ENCODE peak calls at places on chromosomes 16 and 17, in five cellular contexts. One of them, this sample, is unnamed.

GRCh38 chr16:2897110-2897509 is 14.1 kb downstream of the FLYWCH2 start:
- DNase-seq in thoracic aorta: no peak
- DNase-seq in IMR-90: peak
- DNase-seq in CD8-positive, alpha-beta T cell: no peak
- DNase-seq in tibial artery: no peak
- DNase-seq in this sample: peak

GRCh38 chr17:34797724-34798123 is 163.5 kb downstream of the CCT6B start:
- DNase-seq in CD8-positive, alpha-beta T cell: no peak
- DNase-seq in tibial artery: no peak
- DNase-seq in thoracic aorta: no peak
- DNase-seq in IMR-90: peak
- DNase-seq in this sample: no peak

GRCh38 chr16:85497622-85498314 is 115.4 kb upstream of the GSE1 start:
- DNase-seq in tibial artery: no peak
- DNase-seq in CD8-positive, alpha-beta T cell: no peak
- DNase-seq in thoracic aorta: no peak
- DNase-seq in IMR-90: no peak
- DNase-seq in this sample: no peak

GRCh38 chr16:66851166-66851964 is 7.2 kb downstream of the CA7 start:
- DNase-seq in IMR-90: no peak
- DNase-seq in tibial artery: no peak
- DNase-seq in thoracic aorta: no peak
- DNase-seq in CD8-positive, alpha-beta T cell: no peak
- DNase-seq in this sample: no peak

GRCh38 chr17:36703860-36704266 is 102.5 kb downstream of the MRM1 start:
- DNase-seq in tibial artery: no peak
- DNase-seq in IMR-90: peak
- DNase-seq in thoracic aorta: no peak
- DNase-seq in CD8-positive, alpha-beta T cell: no peak
- DNase-seq in this sample: no peak

GRCh38 chr17:39054111-39054645 is 87.0 kb upstream of the FBXO47 start:
- DNase-seq in IMR-90: peak
- DNase-seq in tibial artery: no peak
- DNase-seq in CD8-positive, alpha-beta T cell: no peak
- DNase-seq in thoracic aorta: no peak
- DNase-seq in this sample: no peak

GRCh38 chr17:69523252-69523861 is 108.9 kb downstream of the MAP2K6 start:
- DNase-seq in thoracic aorta: no peak
- DNase-seq in tibial artery: peak
- DNase-seq in IMR-90: peak
- DNase-seq in CD8-positive, alpha-beta T cell: no peak
- DNase-seq in this sample: no peak

GRCh38 chr17:39352986-39353385 is 48.4 kb downstream of the FBXL20 start:
- DNase-seq in CD8-positive, alpha-beta T cell: no peak
- DNase-seq in thoracic aorta: no peak
- DNase-seq in tibial artery: no peak
- DNase-seq in IMR-90: no peak
- DNase-seq in this sample: no peak

GRCh38 chr17:42071810-42072209 is 21.4 kb upstream of the C17orf113 start:
- DNase-seq in tibial artery: no peak
- DNase-seq in IMR-90: no peak
- DNase-seq in thoracic aorta: no peak
- DNase-seq in CD8-positive, alpha-beta T cell: no peak
- DNase-seq in this sample: no peak
- H3K4me3 ChIP-seq in tibial artery: no peak
- H3K4me3 ChIP-seq in IMR-90: no peak
- H3K4me3 ChIP-seq in thoracic aorta: no peak
- H3K4me3 ChIP-seq in CD8-positive, alpha-beta T cell: peak
- H3K4me3 ChIP-seq in this sample: peak

GRCh38 chr16:11688520-11688886 is 20.2 kb downstream of the SNN start:
- DNase-seq in thoracic aorta: no peak
- DNase-seq in tibial artery: no peak
- DNase-seq in IMR-90: no peak
- DNase-seq in CD8-positive, alpha-beta T cell: no peak
- DNase-seq in this sample: peak
- H3K27ac ChIP-seq in thoracic aorta: peak
- H3K27ac ChIP-seq in tibial artery: no peak
- H3K27ac ChIP-seq in IMR-90: no peak
- H3K27ac ChIP-seq in CD8-positive, alpha-beta T cell: no peak
- H3K27ac ChIP-seq in this sample: peak

DNA sequence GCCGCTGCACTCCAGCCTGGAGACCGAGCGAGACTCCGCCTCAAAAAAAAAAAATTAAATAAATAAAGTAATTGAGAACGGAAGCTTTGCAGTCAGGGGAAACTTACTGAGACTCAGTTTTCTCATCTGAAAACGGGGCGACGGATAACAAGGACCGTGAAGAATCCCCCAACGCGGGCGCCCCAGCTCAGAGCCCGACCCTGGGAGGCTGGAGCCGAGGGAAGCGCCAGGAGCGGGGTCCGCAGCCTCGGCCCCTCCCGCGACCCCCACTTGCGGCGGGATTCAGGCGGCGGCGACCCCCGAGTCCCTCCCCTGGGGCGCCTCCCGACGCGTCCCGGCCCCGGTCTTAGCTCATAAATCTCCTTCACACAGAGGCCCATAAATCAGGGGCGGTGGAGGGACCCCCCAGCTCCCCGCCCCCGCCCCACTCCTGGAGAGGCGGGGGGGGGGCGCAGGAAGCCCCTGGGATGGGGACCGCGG is 10.3 kb upstream of the BHLHA9 start:
- DNase-seq in tibial artery: no peak
- DNase-seq in IMR-90: no peak
- DNase-seq in CD8-positive, alpha-beta T cell: no peak
- DNase-seq in thoracic aorta: no peak
- DNase-seq in this sample: no peak
- H3K4me3 ChIP-seq in tibial artery: peak
- H3K4me3 ChIP-seq in IMR-90: peak
- H3K4me3 ChIP-seq in CD8-positive, alpha-beta T cell: no peak
- H3K4me3 ChIP-seq in thoracic aorta: peak
- H3K4me3 ChIP-seq in this sample: peak

GRCh38 chr17:73091410-73091769 is 1.1 kb downstream of the SLC39A11 start:
- DNase-seq in IMR-90: no peak
- DNase-seq in tibial artery: no peak
- DNase-seq in thoracic aorta: no peak
- DNase-seq in CD8-positive, alpha-beta T cell: no peak
- DNase-seq in this sample: no peak

GRCh38 chr17:73091770-73092517 is 544 bp downstream of the SLC39A11 start:
- DNase-seq in tibial artery: peak
- DNase-seq in thoracic aorta: no peak
- DNase-seq in IMR-90: peak
- DNase-seq in CD8-positive, alpha-beta T cell: no peak
- DNase-seq in this sample: no peak

GRCh38 chr17:73090396-73091202 is 1.9 kb downstream of the SLC39A11 start:
- DNase-seq in CD8-positive, alpha-beta T cell: no peak
- DNase-seq in IMR-90: no peak
- DNase-seq in tibial artery: no peak
- DNase-seq in thoracic aorta: no peak
- DNase-seq in this sample: no peak

GRCh38 chr17:73093286-73093685 is 798 bp upstream of the SLC39A11 start:
- DNase-seq in thoracic aorta: no peak
- DNase-seq in IMR-90: no peak
- DNase-seq in CD8-positive, alpha-beta T cell: no peak
- DNase-seq in tibial artery: no peak
- DNase-seq in this sample: no peak

DNA sequence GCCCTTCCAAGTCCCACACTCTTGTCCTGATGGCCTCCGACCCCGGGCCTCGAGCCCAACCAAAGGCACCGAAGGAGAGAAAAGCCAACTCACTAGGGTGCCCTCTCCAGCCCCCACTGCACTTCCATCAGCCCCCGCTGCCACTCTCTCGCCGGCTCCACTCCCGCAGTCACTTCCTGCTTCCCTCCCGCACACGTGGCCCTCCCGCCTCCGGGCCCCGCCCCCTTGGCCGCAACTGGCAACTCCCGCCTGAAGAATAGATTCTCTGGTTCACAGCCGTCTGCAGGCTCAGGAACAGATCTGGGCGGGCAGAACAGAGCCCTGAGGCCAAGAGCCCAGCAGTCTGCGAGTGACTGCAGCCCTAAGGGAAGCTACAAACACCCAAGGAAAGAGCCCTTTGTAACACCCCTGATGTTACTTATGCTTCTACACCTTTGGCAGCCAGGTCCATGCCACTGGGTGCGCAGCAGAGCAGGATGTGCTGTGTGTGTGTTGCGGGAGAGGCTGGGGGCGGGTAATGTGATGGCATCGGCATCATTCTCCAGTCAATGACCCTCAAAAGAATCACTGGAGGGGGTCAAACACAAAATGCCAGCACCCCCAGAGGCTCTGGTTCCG is at the start of gene SLC39A11:
- DNase-seq in IMR-90: peak
- DNase-seq in thoracic aorta: peak
- DNase-seq in CD8-positive, alpha-beta T cell: peak
- DNase-seq in tibial artery: peak
- DNase-seq in this sample: peak
- H3K27ac ChIP-seq in IMR-90: peak
- H3K27ac ChIP-seq in thoracic aorta: peak
- H3K27ac ChIP-seq in CD8-positive, alpha-beta T cell: peak
- H3K27ac ChIP-seq in tibial artery: peak
- H3K27ac ChIP-seq in this sample: peak

GRCh38 chr16:30557950-30558788 is at the start of gene ZNF764:
- DNase-seq in thoracic aorta: peak
- DNase-seq in tibial artery: peak
- DNase-seq in IMR-90: peak
- DNase-seq in CD8-positive, alpha-beta T cell: peak
- DNase-seq in this sample: peak

GRCh38 chr16:30557397-30557949 is 701 bp downstream of the ZNF764 start:
- DNase-seq in CD8-positive, alpha-beta T cell: no peak
- DNase-seq in tibial artery: no peak
- DNase-seq in thoracic aorta: no peak
- DNase-seq in IMR-90: no peak
- DNase-seq in this sample: no peak

GRCh38 chr16:30559690-30560089 is 1.5 kb upstream of the ZNF764 start:
- DNase-seq in thoracic aorta: no peak
- DNase-seq in IMR-90: no peak
- DNase-seq in CD8-positive, alpha-beta T cell: no peak
- DNase-seq in tibial artery: no peak
- DNase-seq in this sample: no peak

GRCh38 chr16:30561212-30561816 is 3.1 kb upstream of the ZNF764 start:
- DNase-seq in tibial artery: no peak
- DNase-seq in thoracic aorta: no peak
- DNase-seq in CD8-positive, alpha-beta T cell: no peak
- DNase-seq in IMR-90: no peak
- DNase-seq in this sample: no peak

DNA sequence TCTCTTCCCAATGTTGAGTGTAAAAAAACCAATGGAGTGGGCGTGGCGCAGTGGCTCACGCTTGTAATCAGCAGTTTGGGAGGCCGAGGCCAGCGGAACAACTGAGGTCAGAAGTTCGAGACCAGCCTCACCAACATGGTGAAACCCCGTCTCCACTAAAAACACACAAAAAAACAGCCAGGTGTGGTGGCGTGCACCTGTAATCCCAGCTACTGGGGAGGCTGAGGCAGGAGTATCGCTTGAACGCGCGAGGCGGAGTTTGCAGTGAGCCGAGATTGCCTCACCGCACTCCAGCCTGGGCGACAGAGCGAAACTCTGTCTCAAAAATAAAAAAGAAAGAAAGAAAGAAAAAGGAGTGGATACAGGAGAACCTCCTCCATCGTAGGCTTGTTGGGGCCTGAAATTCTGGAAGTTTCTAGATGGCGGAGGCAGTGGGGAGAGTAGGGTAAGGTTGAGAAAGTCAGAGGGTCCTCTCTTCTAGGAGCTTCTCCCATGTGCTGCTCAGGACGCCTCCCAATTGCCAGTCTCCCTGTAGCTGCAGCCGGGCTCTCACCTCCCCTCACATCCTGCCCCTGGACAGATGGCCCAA is 709 bp upstream of the ZNF764 start:
- DNase-seq in CD8-positive, alpha-beta T cell: no peak
- DNase-seq in IMR-90: no peak
- DNase-seq in thoracic aorta: no peak
- DNase-seq in tibial artery: no peak
- DNase-seq in this sample: no peak
- H3K4me3 ChIP-seq in CD8-positive, alpha-beta T cell: peak
- H3K4me3 ChIP-seq in IMR-90: peak
- H3K4me3 ChIP-seq in thoracic aorta: peak
- H3K4me3 ChIP-seq in tibial artery: peak
- H3K4me3 ChIP-seq in this sample: peak

GRCh38 chr16:20906871-20907255 is 6.3 kb downstream of the LYRM1 start:
- DNase-seq in CD8-positive, alpha-beta T cell: no peak
- DNase-seq in thoracic aorta: no peak
- DNase-seq in IMR-90: no peak
- DNase-seq in tibial artery: no peak
- DNase-seq in this sample: no peak
- H3K27ac ChIP-seq in CD8-positive, alpha-beta T cell: no peak
- H3K27ac ChIP-seq in thoracic aorta: peak
- H3K27ac ChIP-seq in IMR-90: peak
- H3K27ac ChIP-seq in tibial artery: peak
- H3K27ac ChIP-seq in this sample: peak

DNA sequence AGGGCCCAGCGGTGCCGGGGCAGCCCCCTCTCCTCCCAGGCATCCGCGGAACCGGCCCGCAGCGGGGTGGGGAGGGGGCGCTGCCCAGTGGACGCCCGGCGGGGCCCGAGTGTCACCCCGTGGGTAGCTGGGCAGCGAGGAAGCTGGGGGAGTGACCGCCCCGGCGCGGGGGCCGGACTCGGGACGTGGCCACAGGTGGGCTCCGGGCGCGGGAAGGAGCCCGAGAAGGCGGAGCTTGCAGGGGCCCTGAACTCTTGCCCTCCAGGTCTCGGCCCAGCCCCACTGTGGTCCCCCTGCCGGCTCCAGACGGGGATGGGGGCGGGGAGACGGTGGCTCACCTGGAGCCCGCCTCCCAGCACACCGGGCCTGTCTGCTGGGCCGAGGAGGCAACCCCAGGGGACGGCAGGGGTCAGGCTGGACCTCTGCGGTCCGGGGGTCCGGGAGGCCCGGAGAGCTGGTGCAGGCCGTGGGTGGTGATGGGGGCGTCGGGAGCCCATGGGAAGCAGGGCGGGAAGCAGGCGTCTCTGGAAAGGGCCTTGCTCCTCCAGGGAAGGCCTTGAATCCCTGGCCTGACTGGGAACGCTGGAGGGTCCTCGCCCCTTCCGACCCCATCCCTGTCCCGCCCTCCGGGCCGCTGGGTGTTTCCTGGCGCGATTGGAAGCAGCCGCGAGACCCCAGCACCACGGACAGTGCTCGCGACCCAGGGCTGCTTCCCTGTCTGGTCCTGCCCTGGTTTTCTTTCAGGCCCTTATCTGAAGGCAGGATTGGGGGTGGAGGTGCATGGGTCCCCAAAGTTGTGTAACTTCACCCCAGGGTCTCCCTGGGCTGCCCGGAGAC is 1.9 kb downstream of the MGAT5B start:
- DNase-seq in thoracic aorta: no peak
- DNase-seq in IMR-90: peak
- DNase-seq in CD8-positive, alpha-beta T cell: no peak
- DNase-seq in tibial artery: no peak
- DNase-seq in this sample: no peak
- H3K4me3 ChIP-seq in thoracic aorta: no peak
- H3K4me3 ChIP-seq in IMR-90: no peak
- H3K4me3 ChIP-seq in CD8-positive, alpha-beta T cell: no peak
- H3K4me3 ChIP-seq in tibial artery: no peak
- H3K4me3 ChIP-seq in this sample: peak